ENCODE peak calls at places on chromosome 11, in four cellular contexts. One of them, this sample, is unnamed.

GRCh38 chr11:90208857-90209256 is 14.0 kb downstream of the CHORDC1 start:
- DNase-seq in midbrain: no peak
- DNase-seq in stomach: no peak
- DNase-seq in EL: no peak
- DNase-seq in this sample: no peak

GRCh38 chr11:99371257-99371656 is 350.5 kb downstream of the CNTN5 start:
- DNase-seq in midbrain: no peak
- DNase-seq in stomach: no peak
- DNase-seq in EL: no peak
- DNase-seq in this sample: no peak

GRCh38 chr11:3604169-3604568 is 37.6 kb downstream of the ART5 start:
- DNase-seq in midbrain: no peak
- DNase-seq in stomach: no peak
- DNase-seq in EL: no peak
- DNase-seq in this sample: no peak

GRCh38 chr11:109993786-109994185 is 99.4 kb upstream of the ZC3H12C start:
- DNase-seq in midbrain: no peak
- DNase-seq in stomach: no peak
- DNase-seq in EL: peak; percentile 39
- DNase-seq in this sample: no peak

GRCh38 chr11:81237139-81237538 is 1496.5 kb downstream of the FAM181B start:
- DNase-seq in midbrain: peak; percentile 50
- DNase-seq in stomach: no peak
- DNase-seq in EL: no peak
- DNase-seq in this sample: no peak

GRCh38 chr11:8834379-8834778 is 76.6 kb upstream of the AKIP1 start:
- DNase-seq in midbrain: no peak
- DNase-seq in stomach: no peak
- DNase-seq in EL: peak; percentile 48
- DNase-seq in this sample: peak; percentile 30

GRCh38 chr11:2393111-2393868 is 7.3 kb upstream of the TSSC4 start:
- DNase-seq in midbrain: no peak
- DNase-seq in stomach: no peak
- DNase-seq in EL: no peak
- DNase-seq in this sample: no peak

GRCh38 chr11:8886332-8886731 is 24.7 kb upstream of the AKIP1 start:
- DNase-seq in midbrain: no peak
- DNase-seq in stomach: no peak
- DNase-seq in EL: no peak
- DNase-seq in this sample: no peak

GRCh38 chr11:102276302-102277182 is 40.7 kb upstream of the BIRC3 start:
- DNase-seq in midbrain: no peak
- DNase-seq in stomach: no peak
- DNase-seq in EL: peak; percentile 40
- DNase-seq in this sample: no peak

GRCh38 chr11:67389477-67389876 is 2.3 kb upstream of the RAD9A start:
- DNase-seq in midbrain: no peak
- DNase-seq in stomach: peak; percentile 67
- DNase-seq in EL: peak; percentile 33
- DNase-seq in this sample: no peak

GRCh38 chr11:65917434-65918210 is 1.2 kb downstream of the C11orf68 start:
- DNase-seq in midbrain: no peak
- DNase-seq in stomach: no peak
- DNase-seq in EL: no peak
- DNase-seq in this sample: no peak

GRCh38 chr11:129814244-129814992 is 1.2 kb upstream of the TMEM45B start:
- DNase-seq in midbrain: no peak
- DNase-seq in stomach: no peak
- DNase-seq in EL: no peak
- DNase-seq in this sample: no peak

GRCh38 chr11:124865902-124866851 is 945 bp downstream of the ROBO3 start:
- DNase-seq in midbrain: peak; percentile 34
- DNase-seq in stomach: peak; percentile 59
- DNase-seq in EL: peak; percentile 32
- DNase-seq in this sample: no peak

GRCh38 chr11:66970371-66970807 is 4.7 kb upstream of the C11orf86 start:
- DNase-seq in midbrain: no peak
- DNase-seq in stomach: no peak
- DNase-seq in EL: no peak
- DNase-seq in this sample: no peak

GRCh38 chr11:20134991-20135736 is 25.1 kb downstream of the DBX1 start:
- DNase-seq in midbrain: no peak
- DNase-seq in stomach: no peak
- DNase-seq in EL: no peak
- DNase-seq in this sample: no peak

GRCh38 chr11:113473983-113474361 is 1.2 kb downstream of the DRD2 start:
- DNase-seq in midbrain: no peak
- DNase-seq in stomach: no peak
- DNase-seq in EL: no peak
- DNase-seq in this sample: no peak

GRCh38 chr11:62054484-62055121 is 69.2 kb upstream of the INCENP start:
- DNase-seq in midbrain: no peak
- DNase-seq in stomach: peak; percentile 48
- DNase-seq in EL: peak; percentile 28
- DNase-seq in this sample: no peak

GRCh38 chr11:10892250-10892649 is 34.4 kb upstream of the ZBED5 start:
- DNase-seq in midbrain: no peak
- DNase-seq in stomach: no peak
- DNase-seq in EL: no peak
- DNase-seq in this sample: no peak

GRCh38 chr11:86524603-86525352 is 147.6 kb downstream of the ME3 start:
- DNase-seq in midbrain: no peak
- DNase-seq in stomach: no peak
- DNase-seq in EL: peak; percentile 71
- DNase-seq in this sample: no peak

GRCh38 chr11:129593098-129593497 is 217.4 kb downstream of the BARX2 start:
- DNase-seq in midbrain: no peak
- DNase-seq in stomach: no peak
- DNase-seq in EL: no peak
- DNase-seq in this sample: no peak

GRCh38 chr11:13344818-13345217 is 67.2 kb downstream of the BMAL1 start:
- DNase-seq in midbrain: no peak
- DNase-seq in stomach: no peak
- DNase-seq in EL: no peak
- DNase-seq in this sample: no peak

GRCh38 chr11:28697920-28698827 is 590.0 kb downstream of the METTL15 start:
- DNase-seq in midbrain: peak; percentile 66
- DNase-seq in stomach: peak; percentile 62
- DNase-seq in EL: peak; percentile 64
- DNase-seq in this sample: peak; percentile 55

GRCh38 chr11:130813638-130814037 is 102.6 kb downstream of the SNX19 start:
- DNase-seq in midbrain: no peak
- DNase-seq in stomach: no peak
- DNase-seq in EL: no peak
- DNase-seq in this sample: no peak

GRCh38 chr11:77244277-77245014 is 57.0 kb downstream of the GDPD4 start:
- DNase-seq in midbrain: no peak
- DNase-seq in stomach: no peak
- DNase-seq in EL: peak; percentile 77
- DNase-seq in this sample: no peak

GRCh38 chr11:126189109-126189929 is 22.1 kb downstream of the RPUSD4 start:
- DNase-seq in midbrain: no peak
- DNase-seq in stomach: no peak
- DNase-seq in EL: no peak
- DNase-seq in this sample: no peak

GRCh38 chr11:96149743-96150555 is 193.0 kb downstream of the MAML2 start:
- DNase-seq in midbrain: no peak
- DNase-seq in stomach: no peak
- DNase-seq in EL: peak; percentile 90
- DNase-seq in this sample: no peak

GRCh38 chr11:66172146-66172545 is 96.3 kb upstream of the RAB1B start:
- DNase-seq in midbrain: no peak
- DNase-seq in stomach: no peak
- DNase-seq in EL: peak; percentile 64
- DNase-seq in this sample: no peak

GRCh38 chr11:981764-982163 is 54.8 kb downstream of the MUC6 start:
- DNase-seq in midbrain: no peak
- DNase-seq in stomach: no peak
- DNase-seq in EL: no peak
- DNase-seq in this sample: no peak

GRCh38 chr11:6968816-6969215 is 42.6 kb downstream of the ZNF215 start:
- DNase-seq in midbrain: no peak
- DNase-seq in stomach: no peak
- DNase-seq in EL: peak; percentile 56
- DNase-seq in this sample: no peak

GRCh38 chr11:75330279-75330678 is 21.2 kb downstream of the ARRB1 start:
- DNase-seq in midbrain: no peak
- DNase-seq in stomach: peak; percentile 65
- DNase-seq in EL: no peak
- DNase-seq in this sample: no peak

GRCh38 chr11:83544871-83545270 is 258.7 kb upstream of the CCDC90B start:
- DNase-seq in midbrain: no peak
- DNase-seq in stomach: no peak
- DNase-seq in EL: no peak
- DNase-seq in this sample: no peak

GRCh38 chr11:7154881-7155344 is 66.1 kb downstream of the RBMXL2 start:
- DNase-seq in midbrain: no peak
- DNase-seq in stomach: no peak
- DNase-seq in EL: peak; percentile 52
- DNase-seq in this sample: no peak

This sample was measured in left lobe of liver.